ENCODE peak calls at places on chromosomes 3 and 15, in five cellular contexts. K is PC-3, M is SK-N-SH, L is neural progenitor cell, A is HCT116. X is an unnamed sample. For H3K4me1, the result is how much of the 10 kb centered on the place peaks cover.

GRCh38 chr3:119099785-119100184 is 46.2 kb upstream of the TEX55 start:
- DNase-seq in K (peak), M (no peak), L (no peak), A (no peak), X (no peak)

GRCh38 chr3:125192190-125193035 is 20.1 kb downstream of the SLC12A8 start:
- DNase-seq in A (no peak), K (no peak), L (peak), M (no peak), X (peak)

GRCh38 chr15:49620174-49620573 is 444 bp downstream of the FAM227B start:
- DNase-seq in K (peak), A (no peak), L (no peak), M (no peak), X (no peak)

GRCh38 chr15:87268675-87269074 is 987.9 kb downstream of the NTRK3 start:
- DNase-seq in K (peak), A (no peak), L (no peak), M (no peak), X (no peak)

GRCh38 chr15:94395626-94396025 is 164.3 kb downstream of the MCTP2 start:
- DNase-seq in M (no peak), K (peak), A (no peak), L (no peak), X (no peak)

GRCh38 chr15:75620776-75621536 is 4.6 kb downstream of the SNUPN start:
- DNase-seq in M (no peak), L (no peak), A (no peak), K (no peak), X (peak)

GRCh38 chr15:46607103-46607502 is 972.3 kb downstream of the SQOR start:
- DNase-seq in K (peak), M (peak), A (no peak), L (no peak), X (no peak)

GRCh38 chr3:171810278-171811058 is at the start of gene PLD1:
- DNase-seq in K (peak), A (peak), L (peak), M (peak), X (peak)

GRCh38 chr3:27728195-27729087 is 6.3 kb upstream of the EOMES start:
- DNase-seq in A (no peak), L (peak), K (no peak), M (peak), X (no peak)

GRCh38 chr15:97998307-97999071 is 38.0 kb downstream of the ARRDC4 start:
- DNase-seq in K (peak), M (no peak), A (no peak), L (no peak), X (no peak)

GRCh38 chr15:62165029-62165792 is at the start of gene C2CD4B:
- DNase-seq in A (no peak), K (no peak), L (peak), M (peak), X (peak)

GRCh38 chr15:25733036-25733855 is 129.9 kb downstream of the ATP10A start:
- DNase-seq in A (no peak), M (no peak), K (no peak), L (no peak), X (no peak)

GRCh38 chr3:66378256-66378655 is 122.6 kb downstream of the LRIG1 start:
- DNase-seq in L (peak), M (peak), K (peak), A (peak), X (no peak)

GRCh38 chr3:64097920-64098319 is 74.6 kb upstream of the PSMD6 start:
- DNase-seq in K (no peak), L (no peak), M (no peak), A (no peak), X (no peak)

GRCh38 chr3:143590660-143591059 is 257.6 kb downstream of the SLC9A9 start:
- DNase-seq in L (peak), K (no peak), A (no peak), M (no peak), X (no peak)

GRCh38 chr3:104604326-104605010 is 762.2 kb upstream of the ALCAM start:
- DNase-seq in M (no peak), A (peak), L (no peak), K (peak), X (no peak)

GRCh38 chr15:72952151-72952550 is 100.1 kb upstream of the NEO1 start:
- DNase-seq in A (no peak), K (no peak), L (no peak), M (no peak), X (no peak)

GRCh38 chr15:61070111-61070901 is 158.8 kb downstream of the RORA start:
- DNase-seq in K (no peak), A (no peak), L (no peak), M (no peak), X (no peak)

GRCh38 chr3:24182756-24183155 is 237.7 kb downstream of the NR1D2 start:
- DNase-seq in L (no peak), M (no peak), K (no peak), A (no peak), X (no peak)

GRCh38 chr3:169146112-169146665 is 517.3 kb downstream of the MECOM start:
- DNase-seq in L (peak), M (no peak), K (peak), A (no peak), X (peak)

GRCh38 chr3:191889781-191890180 is 428.8 kb downstream of the PYDC2 start:
- DNase-seq in M (no peak), A (no peak), K (peak), L (no peak), X (no peak)

GRCh38 chr3:133797396-133798105 is 8.1 kb upstream of the SRPRB start:
- DNase-seq in M (no peak), A (no peak), L (no peak), K (peak), X (no peak)

GRCh38 chr3:74121761-74122160 is 492.7 kb downstream of the CNTN3 start:
- DNase-seq in K (no peak), A (no peak), M (no peak), L (no peak), X (no peak)

GRCh38 chr3:190005343-190006113 is 115.2 kb downstream of the P3H2 start:
- DNase-seq in M (no peak), L (no peak), A (no peak), K (no peak), X (no peak)

GRCh38 chr3:133404925-133405324 is 5.1 kb downstream of the BFSP2 start:
- DNase-seq in K (no peak), M (no peak), A (no peak), L (peak), X (no peak)

GRCh38 chr3:49377483-49377882 is 19.3 kb upstream of the GPX1 start:
- DNase-seq in L (no peak), M (no peak), K (peak), A (no peak), X (no peak)

GRCh38 chr3:160931474-160931873 is 173.7 kb downstream of the B3GALNT1 start:
- DNase-seq in K (no peak), L (no peak), M (peak), A (no peak), X (no peak)

GRCh38 chr3:138114988-138115971 is at the start of gene DZIP1L:
- DNase-seq in L (peak), K (peak), M (peak), A (peak), X (peak)

GRCh38 chr3:187063286-187064081 is 75.8 kb downstream of the RPL39L start:
- DNase-seq in M (no peak), A (no peak), L (no peak), K (peak), X (no peak)

GRCh38 chr3:70374179-70374578 is 61.7 kb upstream of the MDFIC2 start:
- DNase-seq in L (no peak), A (no peak), K (no peak), M (no peak), X (no peak)

GRCh38 chr3:150623945-150624344 is 20.8 kb downstream of the SELENOT start:
- DNase-seq in L (no peak), K (peak), M (no peak), A (no peak), X (no peak)

GRCh38 chr3:193342551-193342950 is 36.0 kb downstream of the ATP13A5 start:
- DNase-seq in M (no peak), L (no peak), A (no peak), K (no peak), X (no peak)

GRCh38 chr3:136984837-136985236 is 27.1 kb downstream of the IL20RB start:
- DNase-seq in M (no peak), A (no peak), L (no peak), K (peak), X (peak)

GRCh38 chr3:190064112-190064511 is 56.6 kb downstream of the P3H2 start:
- DNase-seq in K (peak), A (peak), L (no peak), M (no peak), X (peak)

GRCh38 chr3:174089592-174089991 is 692.0 kb downstream of the NLGN1 start:
- DNase-seq in A (no peak), M (peak), K (no peak), L (no peak), X (no peak)

DNA sequence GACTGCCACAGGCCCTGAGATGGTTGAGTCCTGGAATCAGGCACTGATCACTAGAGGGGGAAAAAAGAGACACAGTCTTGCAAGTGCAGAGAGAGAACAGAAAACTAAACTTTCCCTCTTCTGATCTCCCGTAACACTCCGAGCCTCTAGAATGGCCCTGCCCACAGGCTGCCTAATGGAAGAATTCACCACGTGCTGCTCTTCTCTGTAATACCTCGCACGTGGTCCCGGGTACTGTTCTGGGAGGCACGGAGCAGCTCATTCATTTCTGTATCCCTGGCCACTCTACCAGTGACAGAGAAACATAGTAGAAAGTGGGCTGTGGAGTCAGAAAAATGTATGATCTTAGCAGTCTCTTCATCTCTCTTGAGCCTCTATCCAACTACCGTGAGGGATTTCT is 30.4 kb downstream of the VGLL4 start:
- DNase-seq in A (no peak), K (no peak), M (no peak), L (no peak), X (no peak)
- H3K4me1 ChIP-seq in A (under half), K (under half), M (half or more), L (half or more), X (half or more)

DNA sequence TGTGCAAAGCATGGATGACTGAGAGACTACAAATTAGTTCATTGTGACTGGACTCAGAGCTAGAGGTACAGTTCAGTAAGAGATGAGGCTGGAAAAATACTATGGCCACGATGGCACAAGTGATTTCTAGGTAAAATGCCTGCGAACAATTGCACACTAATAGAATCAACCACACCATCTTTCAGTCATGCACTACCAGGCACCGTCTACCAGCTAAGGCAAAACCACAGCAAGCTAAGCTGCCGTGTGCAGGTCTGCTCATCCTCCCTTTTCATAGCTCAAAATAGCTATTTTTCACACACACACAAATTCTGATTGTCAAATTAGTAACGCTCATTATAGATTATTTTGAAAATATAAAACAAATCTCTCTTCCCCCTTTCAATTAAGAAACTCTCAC is 16.7 kb upstream of the MEX3B start:
- DNase-seq in A (no peak), M (no peak), K (no peak), L (no peak), X (no peak)
- H3K4me3 ChIP-seq in A (no peak), M (no peak), K (no peak), L (peak), X (no peak)

GRCh38 chr15:96324900-96325299 is 5.6 kb upstream of the NR2F2 start:
- DNase-seq in L (no peak), M (no peak), A (no peak), K (no peak), X (no peak)
- TF ChIP-seq EZH2phosphoT487 in L (no peak), M (no peak), A (no peak), K (no peak), X (no peak)

DNA sequence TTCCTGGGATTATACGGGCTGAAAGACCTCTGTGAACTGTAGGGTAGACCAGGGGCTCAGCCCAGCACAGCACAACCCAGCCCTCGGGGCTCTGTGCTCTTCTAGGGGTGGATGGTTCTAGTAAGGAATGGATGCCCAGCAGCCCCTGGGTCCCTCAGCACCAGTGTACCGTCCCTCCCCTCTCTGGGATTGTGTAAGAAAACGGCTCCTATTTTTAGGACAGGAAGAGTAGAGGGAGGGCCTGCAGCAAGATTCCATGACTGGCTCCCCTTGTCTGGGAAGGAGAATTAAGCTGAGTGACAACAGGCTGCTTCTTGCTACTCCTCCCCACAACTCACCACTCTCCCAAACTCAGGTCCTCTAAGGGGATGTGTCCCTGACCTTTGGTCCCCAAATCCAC is 270.8 kb upstream of the TOPAZ1 start:
- DNase-seq in A (no peak), M (no peak), L (no peak), K (no peak), X (no peak)
- H3K4me1 ChIP-seq in A (under half), M (under half), L (under half), K (under half), X (under half)

DNA sequence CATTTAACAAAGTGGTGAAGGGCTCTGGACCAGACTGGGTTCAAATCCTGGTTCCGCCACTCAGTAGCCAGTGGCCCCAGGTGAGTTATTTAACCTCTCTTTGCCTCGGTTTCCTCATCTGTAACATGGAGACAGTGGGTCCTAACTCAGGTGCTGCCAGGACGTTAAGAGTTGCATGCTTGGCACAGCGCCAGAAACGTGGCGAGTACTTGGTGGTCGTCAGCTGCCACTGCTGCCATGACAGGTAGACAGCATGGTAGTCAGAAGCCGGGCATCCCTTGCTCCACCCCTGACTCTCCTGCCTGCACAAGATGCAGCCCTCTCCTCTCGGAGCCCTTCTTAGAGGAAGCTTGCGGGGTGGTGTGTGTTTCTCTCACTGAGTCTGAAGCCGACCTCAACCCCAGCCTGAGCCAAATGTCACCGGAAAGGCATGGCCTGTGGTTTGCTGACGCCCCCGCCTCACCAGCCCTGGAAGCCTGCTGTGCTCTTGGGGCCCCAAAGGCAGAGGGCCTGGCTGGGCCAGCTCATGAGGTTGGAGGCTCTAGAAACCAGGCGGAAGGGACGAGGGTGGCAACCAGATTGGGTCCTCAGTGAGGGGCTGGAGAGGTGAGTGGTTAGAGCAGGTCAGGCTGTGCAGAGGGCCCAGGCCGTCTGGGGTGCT is 160.8 kb upstream of the TLE3 start:
- DNase-seq in L (no peak), A (no peak), M (no peak), K (no peak), X (no peak)
- H3K4me3 ChIP-seq in L (no peak), A (no peak), M (no peak), K (no peak), X (no peak)

GRCh38 chr3:20225769-20226168 is 39.8 kb upstream of the SGO1 start:
- DNase-seq in K (peak), A (peak), M (peak), L (peak), X (peak)
- TF ChIP-seq EZH2phosphoT487 in K (no peak), A (no peak), M (no peak), L (no peak), X (no peak)

DNA sequence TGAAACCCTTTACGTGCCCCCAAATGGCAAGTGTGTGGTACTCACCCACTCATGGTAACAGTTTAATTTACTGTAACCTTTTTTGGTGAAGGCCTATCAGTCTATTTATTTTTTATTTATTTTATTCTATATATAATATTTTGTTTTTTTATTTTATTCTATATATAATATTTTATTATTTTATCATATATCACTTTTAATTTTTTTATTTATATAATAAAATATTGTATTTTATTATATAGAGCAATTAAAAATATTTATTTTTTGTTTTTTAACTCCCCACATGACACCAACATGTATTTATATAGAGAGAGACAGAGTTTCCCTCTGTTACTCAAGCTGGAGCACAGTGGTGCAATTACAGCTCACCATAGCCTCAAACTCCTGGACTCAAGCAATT is 41.4 kb downstream of the SLC28A1 start:
- DNase-seq in L (no peak), M (no peak), K (no peak), A (no peak), X (no peak)
- H3K4me1 ChIP-seq in L (under half), M (under half), K (under half), A (under half), X (under half)

DNA sequence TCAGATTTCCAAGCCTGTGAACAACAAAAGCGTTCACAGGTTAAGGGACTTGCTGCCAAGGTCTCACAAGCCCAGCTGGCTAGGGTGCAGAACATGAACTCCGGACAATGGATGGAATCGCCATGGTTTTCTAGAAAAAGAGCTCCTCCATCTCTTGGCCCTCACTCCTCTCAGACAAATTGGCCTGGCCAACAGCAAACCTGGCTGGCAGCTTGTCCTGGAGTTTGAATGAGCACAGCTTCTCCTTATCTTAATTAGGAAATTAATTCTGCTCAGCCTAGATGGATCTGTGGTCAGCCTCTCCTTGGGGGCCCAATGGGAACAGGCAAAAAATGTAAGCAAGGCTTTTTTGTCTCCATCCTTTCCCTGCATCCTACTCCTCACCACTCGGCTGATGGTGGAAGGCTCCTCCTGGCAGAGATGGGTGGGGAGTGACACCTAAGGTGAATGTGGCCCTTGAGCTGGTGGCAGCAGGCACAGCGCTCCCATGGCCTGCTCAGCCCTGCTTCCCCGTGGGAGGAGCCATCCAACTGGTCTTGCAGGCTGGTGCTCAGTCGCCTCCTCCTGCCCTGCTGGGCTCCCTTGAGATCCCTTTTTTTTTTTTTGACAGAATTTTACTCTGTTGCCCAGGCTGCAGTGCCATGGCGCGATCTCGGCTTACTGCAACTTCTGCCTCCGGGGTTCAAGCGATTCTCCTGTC is 5.8 kb downstream of the KLHL25 start:
- DNase-seq in L (no peak), A (no peak), K (peak), M (no peak), X (no peak)
- H3K4me3 ChIP-seq in L (no peak), A (no peak), K (no peak), M (no peak), X (no peak)

GRCh38 chr3:44237665-44238064 is 4.0 kb upstream of the TOPAZ1 start:
- DNase-seq in K (no peak), A (no peak), M (no peak), L (no peak), X (no peak)
- TF ChIP-seq EZH2phosphoT487 in K (no peak), A (no peak), M (no peak), L (no peak), X (no peak)

X was measured in hepatocyte.